ENCODE peak calls at places on chromosomes 6 and 20, in four cellular contexts. Z is HepG2, Q is H1, W is GM12878. J is an unnamed sample.

GRCh38 chr6:50602191-50602810 is 111.0 kb upstream of the TFAP2D start:
- DNase-seq in W (no peak), Q (no peak), Z (peak), J (peak)

GRCh38 chr20:23161968-23162696 is 76.0 kb upstream of the CD93 start:
- DNase-seq in Z (peak), Q (peak), W (no peak), J (no peak)

GRCh38 chr6:110589865-110590513 is 113.6 kb upstream of the SLC22A16 start:
- DNase-seq in Q (no peak), Z (no peak), W (peak), J (no peak)

GRCh38 chr6:168272379-168273011 is 47.1 kb downstream of the DACT2 start:
- DNase-seq in Z (peak), W (no peak), Q (no peak), J (peak)

GRCh38 chr6:31880616-31881015 is 1.8 kb upstream of the SLC44A4 start:
- DNase-seq in Z (no peak), Q (no peak), W (no peak), J (no peak)

GRCh38 chr6:29589423-29590048 is 4.6 kb downstream of the OR2H2 start:
- DNase-seq in W (peak), Q (peak), Z (peak), J (peak)

GRCh38 chr6:92495246-92495645 is 924.1 kb downstream of the EPHA7 start:
- DNase-seq in Z (no peak), Q (no peak), W (no peak), J (no peak)

GRCh38 chr6:13436691-13437568 is 50.5 kb downstream of the GFOD1 start:
- DNase-seq in Z (no peak), W (no peak), Q (no peak), J (no peak)

GRCh38 chr6:6861346-6861745 is 246.4 kb upstream of the RREB1 start:
- DNase-seq in Z (peak), W (no peak), Q (no peak), J (no peak)

GRCh38 chr20:46011631-46012482 is 3.1 kb downstream of the MMP9 start:
- DNase-seq in W (no peak), Q (peak), Z (peak), J (peak)

GRCh38 chr20:19974621-19975435 is 42.3 kb upstream of the NAA20 start:
- DNase-seq in W (no peak), Z (no peak), Q (peak), J (peak)

GRCh38 chr6:143127941-143128340 is 67.3 kb downstream of the AIG1 start:
- DNase-seq in W (no peak), Q (no peak), Z (no peak), J (no peak)

GRCh38 chr6:36120539-36120938 is 9.8 kb upstream of the MAPK13 start:
- DNase-seq in W (no peak), Q (no peak), Z (no peak), J (no peak)

GRCh38 chr20:54268941-54269340 is 61.1 kb downstream of the PFDN4 start:
- DNase-seq in Q (no peak), Z (peak), W (no peak), J (no peak)

GRCh38 chr6:26400626-26401025 is 1.4 kb upstream of the BTN3A1 start:
- DNase-seq in Q (no peak), W (no peak), Z (no peak), J (no peak)

GRCh38 chr6:6900566-6901204 is 207.1 kb upstream of the RREB1 start:
- DNase-seq in Q (no peak), Z (no peak), W (no peak), J (no peak)

GRCh38 chr20:38805502-38805957 is at the start of gene PPP1R16B:
- DNase-seq in Z (no peak), W (no peak), Q (peak), J (peak)

GRCh38 chr6:154937306-154938244 is 57.5 kb upstream of the TIAM2 start:
- DNase-seq in Q (no peak), Z (no peak), W (no peak), J (no peak)

GRCh38 chr6:127518710-127519468 is at the start of gene MTCL3:
- DNase-seq in Q (peak), Z (no peak), W (no peak), J (peak)

GRCh38 chr6:73323323-73323722 is 30.8 kb downstream of the DPPA5 start:
- DNase-seq in W (no peak), Z (no peak), Q (no peak), J (no peak)

GRCh38 chr20:62675156-62675871 is 33.0 kb downstream of the SLCO4A1 start:
- DNase-seq in Z (no peak), Q (no peak), W (no peak), J (peak)

GRCh38 chr20:5215592-5216304 is 88.9 kb downstream of the CDS2 start:
- DNase-seq in Z (no peak), Q (no peak), W (no peak), J (no peak)

GRCh38 chr6:7390218-7390878 is 740 bp downstream of the RIOK1 start:
- DNase-seq in Z (no peak), Q (no peak), W (no peak), J (no peak)

GRCh38 chr6:82040405-82041221 is 206.9 kb downstream of the IBTK start:
- DNase-seq in Q (peak), Z (peak), W (peak), J (peak)

GRCh38 chr6:13273202-13273930 is 55.0 kb downstream of the TBC1D7 start:
- DNase-seq in W (no peak), Z (no peak), Q (no peak), J (no peak)

GRCh38 chr6:99294786-99295185 is 54.7 kb downstream of the FAXC start:
- DNase-seq in Z (no peak), W (no peak), Q (no peak), J (no peak)

GRCh38 chr20:24781061-24781980 is 167.7 kb upstream of the CST7 start:
- DNase-seq in Z (peak), W (no peak), Q (peak), J (peak)

GRCh38 chr20:25148982-25149846 is 46.3 kb upstream of the ENTPD6 start:
- DNase-seq in Q (no peak), Z (no peak), W (no peak), J (no peak)

GRCh38 chr6:125285936-125286335 is 15.8 kb downstream of the HDDC2 start:
- DNase-seq in Z (no peak), W (no peak), Q (no peak), J (no peak)

GRCh38 chr20:20604907-20605306 is 107.5 kb downstream of the RALGAPA2 start:
- DNase-seq in Q (no peak), W (no peak), Z (no peak), J (no peak)

GRCh38 chr20:45254867-45255266 is 503 bp upstream of the SLPI start:
- DNase-seq in Q (no peak), W (no peak), Z (peak), J (no peak)

GRCh38 chr6:167687035-167687720 is 139.5 kb upstream of the AFDN start:
- DNase-seq in W (no peak), Z (no peak), Q (no peak), J (no peak)

GRCh38 chr6:30612687-30613248 is 4.3 kb downstream of the PPP1R10 start:
- DNase-seq in Q (no peak), Z (no peak), W (no peak), J (no peak)

GRCh38 chr6:132820629-132821381 is 6.4 kb downstream of the RPS12 start:
- DNase-seq in W (no peak), Q (peak), Z (peak), J (no peak)

GRCh38 chr6:160791981-160792418 is 90.0 kb downstream of the PLG start:
- DNase-seq in W (no peak), Q (no peak), Z (no peak), J (no peak)

GRCh38 chr6:160792711-160793110 is 90.7 kb downstream of the PLG start:
- DNase-seq in Z (no peak), W (no peak), Q (no peak), J (no peak)

GRCh38 chr6:160795716-160796115 is 93.7 kb downstream of the PLG start:
- DNase-seq in W (no peak), Z (no peak), Q (no peak), J (no peak)

GRCh38 chr6:160791459-160791858 is 89.4 kb downstream of the PLG start:
- DNase-seq in Q (no peak), Z (no peak), W (peak), J (no peak)

DNA sequence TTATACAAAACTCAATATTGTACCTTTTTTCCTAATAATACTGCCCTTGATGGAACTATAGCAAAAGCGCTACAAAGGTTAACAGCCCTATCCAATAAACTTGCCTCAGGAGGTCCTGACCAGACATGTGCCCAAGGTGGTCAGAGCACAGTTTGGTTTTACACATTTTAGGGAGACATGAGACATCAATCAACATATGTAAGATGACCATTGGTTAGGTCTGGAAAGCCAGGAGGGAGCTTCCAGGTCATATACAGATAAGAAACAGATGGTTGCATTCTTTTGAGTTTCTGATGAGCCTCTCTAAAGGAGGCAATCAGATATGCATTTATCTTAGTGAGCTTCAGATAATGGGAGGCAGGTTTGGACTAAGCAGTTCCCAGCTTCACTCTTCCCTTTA is 91.6 kb downstream of the PLG start:
- DNase-seq in Z (no peak), Q (no peak), W (no peak), J (no peak)
- TF ChIP-seq TCF12 in Z (no peak), Q (no peak), W (no peak), J (no peak)

GRCh38 chr6:34249469-34250370 is 914 bp upstream of the SMIM29 start:
- DNase-seq in Q (no peak), W (no peak), Z (no peak), J (no peak)
- H3K27ac ChIP-seq in Q (no peak), W (peak), Z (peak), J (peak)

GRCh38 chr20:50727792-50728485 is 3.4 kb upstream of the PARD6B start:
- DNase-seq in Z (peak), Q (no peak), W (no peak), J (no peak)
- H2AFZ ChIP-seq in Z (peak), Q (no peak), W (no peak), J (no peak)

GRCh38 chr6:69122407-69122773 is 487.3 kb downstream of the ADGRB3 start:
- DNase-seq in Z (no peak), W (no peak), Q (no peak), J (no peak)

GRCh38 chr6:69116658-69117057 is 481.6 kb downstream of the ADGRB3 start:
- DNase-seq in Z (no peak), Q (no peak), W (no peak), J (no peak)
- TF ChIP-seq TCF12 in Z (no peak), Q (no peak), W (no peak), J (no peak)

J was measured in SK-N-SH.